ENCODE peak calls at places on chromosomes 1 and 21, in ten cellular contexts. X is MM.1S; U is small intestine; P is colonic mucosa; G is heart left ventricle; K is testis; S is CD4-positive, alpha-beta memory T cell; D is PC-3; Y is esophagus squamous epithelium; W is DND-41. J is an unnamed sample.

GRCh38 chr21:36288651-36289243 is 31.2 kb upstream of the MORC3 start:
- DNase-seq in X (no peak), U (no peak), D (no peak), Y (no peak), W (no peak), P (no peak), S (peak; percentile 60), K (no peak), G (no peak), J (no peak)

GRCh38 chr1:30753660-30754123 is 3.9 kb downstream of the LAPTM5 start:
- DNase-seq in W (no peak), G (no peak), U (no peak), P (no peak), D (no peak), Y (no peak), X (no peak), K (no peak), S (peak; percentile 50), J (no peak)

GRCh38 chr1:26154750-26155149 is 4.1 kb upstream of the FAM110D start:
- DNase-seq in S (no peak), D (no peak), P (no peak), W (no peak), X (no peak), K (no peak), Y (no peak), G (no peak), U (no peak), J (no peak)

GRCh38 chr21:16218682-16219343 is 489.0 kb downstream of the USP25 start:
- DNase-seq in P (no peak), G (no peak), D (no peak), W (no peak), Y (no peak), K (no peak), U (no peak), X (no peak), S (no peak), J (no peak)

GRCh38 chr1:1141244-1141910 is 25.5 kb upstream of the C1orf159 start:
- DNase-seq in U (no peak), X (no peak), S (no peak), K (no peak), P (no peak), G (no peak), D (no peak), W (peak; percentile 30), Y (no peak), J (no peak)

GRCh38 chr1:220990417-220991337 is 111.4 kb downstream of the HLX start:
- DNase-seq in G (no peak), K (no peak), Y (no peak), X (no peak), S (no peak), W (no peak), U (no peak), P (no peak), D (peak; percentile 85), J (peak; percentile 24)

GRCh38 chr21:34912022-34912933 is 136.8 kb downstream of the RUNX1 start:
- DNase-seq in K (no peak), P (no peak), U (no peak), W (no peak), Y (no peak), S (no peak), X (no peak), G (no peak), D (peak; percentile 33), J (no peak)

GRCh38 chr1:85078903-85079302 is 30.6 kb upstream of the MCOLN3 start:
- DNase-seq in K (no peak), G (no peak), X (no peak), U (no peak), D (peak; percentile 33), W (no peak), Y (no peak), P (no peak), S (no peak), J (peak; percentile 34)

GRCh38 chr1:51561702-51562101 is 42.6 kb upstream of the EPS15 start:
- DNase-seq in K (no peak), S (no peak), U (no peak), D (no peak), X (no peak), G (no peak), P (no peak), Y (no peak), W (no peak), J (no peak)

GRCh38 chr1:51566260-51566659 is 47.2 kb upstream of the EPS15 start:
- DNase-seq in G (no peak), Y (no peak), S (no peak), W (no peak), D (peak; percentile 7), K (no peak), P (no peak), X (no peak), U (no peak), J (no peak)

GRCh38 chr1:51567653-51568052 is 48.6 kb upstream of the EPS15 start:
- DNase-seq in U (no peak), D (peak; percentile 98), S (no peak), Y (no peak), W (no peak), P (no peak), G (no peak), K (no peak), X (no peak), J (no peak)

GRCh38 chr1:51564124-51564523 is 45.1 kb upstream of the EPS15 start:
- DNase-seq in W (no peak), D (peak; percentile 37), P (no peak), U (peak; percentile 39), K (peak; percentile 56), Y (no peak), X (peak; percentile 58), S (no peak), G (no peak), J (no peak)

DNA sequence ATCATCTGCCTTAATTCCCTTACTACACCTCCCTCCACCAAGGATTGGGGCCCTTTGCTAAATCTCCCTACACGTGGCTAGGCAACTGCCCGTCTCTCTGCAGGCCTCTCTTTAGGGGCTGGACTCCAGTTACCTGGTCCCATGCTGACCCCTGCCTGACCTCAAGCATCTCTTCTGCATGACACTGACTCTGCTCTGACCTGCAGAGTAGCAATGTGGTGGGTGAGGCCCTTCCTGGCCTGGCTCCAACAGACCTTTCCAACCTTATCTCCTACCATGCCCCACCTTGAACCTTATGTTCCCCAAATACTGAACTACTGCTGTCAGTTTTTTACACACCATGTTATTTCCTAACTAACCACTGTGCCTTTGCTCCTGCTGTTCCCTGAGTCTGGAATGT is 45.9 kb upstream of the EPS15 start:
- DNase-seq in X (no peak), W (no peak), K (no peak), U (peak; percentile 58), G (no peak), P (no peak), Y (no peak), D (no peak), S (no peak), J (no peak)
- H3K27ac ChIP-seq in X (no peak overlapping the region), W (no peak overlapping the region), K (no peak overlapping the region), U (no peak overlapping the region), G (no peak overlapping the region), P (no peak overlapping the region), Y (no peak overlapping the region), D (no peak overlapping the region), S (no peak overlapping the region), J (no peak overlapping the region)

DNA sequence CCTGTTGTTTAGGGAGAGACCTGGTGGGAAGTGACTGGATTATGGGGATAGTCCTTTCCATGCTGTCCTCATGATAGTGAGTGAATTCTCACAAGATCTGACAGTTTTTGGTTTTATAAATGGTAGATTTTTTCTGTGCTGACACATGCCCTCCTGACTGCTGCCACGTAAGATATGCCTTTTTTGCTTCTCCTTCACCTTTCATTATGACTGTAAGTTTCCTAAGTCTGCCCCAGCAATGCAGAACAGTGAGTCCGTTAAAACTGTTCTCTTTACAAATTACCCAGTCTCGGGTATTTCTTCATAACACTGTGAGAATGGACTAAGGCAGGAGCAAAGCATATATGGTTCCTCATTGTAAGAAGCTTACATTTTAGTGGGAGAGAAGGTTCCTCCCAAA is 1727.2 kb downstream of the NCAM2 start:
- DNase-seq in K (no peak), Y (no peak), X (no peak), G (no peak), D (no peak), W (no peak), P (no peak), S (no peak), U (no peak), J (no peak)
- H3K9me3 ChIP-seq in K (no peaks in the 10 kb centered on the region), Y (peaks cover 36% of the 10 kb centered on the region), X (no peaks in the 10 kb centered on the region), G (no peaks in the 10 kb centered on the region), D (peaks cover 46% of the 10 kb centered on the region), W (peaks cover 50% of the 10 kb centered on the region), P (no peaks in the 10 kb centered on the region), S (no peaks in the 10 kb centered on the region), U (peaks cover 3% of the 10 kb centered on the region), J (no peaks in the 10 kb centered on the region)

GRCh38 chr21:15197696-15198095 is 132.9 kb upstream of the NRIP1 start:
- DNase-seq in Y (no peak), G (no peak), U (no peak), D (no peak), S (no peak), X (no peak), P (no peak), K (no peak), W (no peak), J (no peak)

GRCh38 chr21:15195768-15196167 is 131.0 kb upstream of the NRIP1 start:
- DNase-seq in Y (no peak), G (no peak), S (no peak), W (no peak), U (peak; percentile 97), K (no peak), D (no peak), X (no peak), P (no peak), J (no peak)

GRCh38 chr21:15199940-15200339 is 135.1 kb upstream of the NRIP1 start:
- DNase-seq in S (no peak), U (no peak), P (no peak), W (no peak), Y (no peak), K (no peak), G (no peak), D (no peak), X (no peak), J (peak; percentile 52)

GRCh38 chr21:15195104-15195503 is 130.3 kb upstream of the NRIP1 start:
- DNase-seq in K (no peak), X (no peak), P (no peak), D (no peak), S (no peak), G (no peak), U (no peak), W (no peak), Y (no peak), J (no peak)

GRCh38 chr21:15199414-15199813 is 134.6 kb upstream of the NRIP1 start:
- DNase-seq in G (peak; percentile 32), D (no peak), U (no peak), W (no peak), Y (no peak), K (no peak), X (no peak), S (no peak), P (no peak), J (peak; percentile 92)
- H3K27ac ChIP-seq in G (no peak overlapping the region), D (no peak overlapping the region), U (no peak overlapping the region), W (no peak overlapping the region), Y (no peak overlapping the region), K (no peak overlapping the region), X (no peak overlapping the region), S (no peak overlapping the region), P (no peak overlapping the region), J (peak overlapping the region; percentile 23)

DNA sequence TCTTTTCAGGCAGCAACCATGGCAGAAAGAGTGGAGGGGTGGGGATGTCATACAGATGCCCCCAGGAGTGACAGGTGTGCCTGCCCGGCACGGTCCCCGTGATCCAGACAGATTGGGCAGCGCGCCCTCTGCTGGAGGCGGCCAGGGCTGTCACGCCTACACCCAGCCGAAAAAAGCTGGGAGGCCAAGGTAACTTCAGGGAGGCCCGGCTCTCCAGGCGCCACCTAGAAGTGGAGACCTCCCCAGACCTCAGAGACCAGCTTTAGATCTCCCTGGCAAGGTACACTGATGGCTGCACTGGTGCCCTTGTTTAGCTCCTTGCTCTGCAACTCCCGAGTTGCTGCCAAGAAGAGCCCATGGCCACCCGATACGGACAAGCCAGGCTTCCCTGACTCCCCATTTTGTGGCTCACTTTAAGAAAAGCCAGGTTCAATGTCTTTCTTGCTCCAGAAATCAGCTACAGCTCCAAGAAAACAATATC is 6.6 kb downstream of the GOLT1A start:
- DNase-seq in S (peak; percentile 59), W (peak; percentile 64), P (peak; percentile 79), D (peak; percentile 81), Y (no peak), X (peak; percentile 68), G (peak; percentile 70), K (peak; percentile 75), U (peak; percentile 56), J (peak; percentile 74)
- H3K9me3 ChIP-seq in S (no peaks in the 10 kb centered on the region), W (no peaks in the 10 kb centered on the region), P (no peaks in the 10 kb centered on the region), D (no peaks in the 10 kb centered on the region), Y (no peaks in the 10 kb centered on the region), X (no peaks in the 10 kb centered on the region), G (no peaks in the 10 kb centered on the region), K (no peaks in the 10 kb centered on the region), U (no peaks in the 10 kb centered on the region), J (no peaks in the 10 kb centered on the region)

J was measured in SJCRH30.